ENCODE peak calls at places on chromosomes 16 and 17, in nine cellular contexts. E is right atrium auricular region, A is tibial nerve, Z is H1, M is lower lobe of right lung, D is H9, O is heart left ventricle, C is neuronal stem cell, K is upper lobe of right lung. W is an unnamed sample.

GRCh38 chr16:57530531-57531252 is 5.7 kb downstream of the CCDC102A start:
- DNase-seq in A (no peak), O (no peak), C (no peak), Z (no peak), D (peak; percentile 19), E (no peak), K (peak; percentile 57), M (peak; percentile 38), W (no peak)

GRCh38 chr16:65249768-65250167 is 127.9 kb upstream of the CDH11 start:
- DNase-seq in C (no peak), Z (no peak), A (peak; percentile 27), D (no peak), K (no peak), E (peak; percentile 86), M (peak; percentile 41), O (peak; percentile 78), W (no peak)

GRCh38 chr17:9801505-9801904 is 10.1 kb upstream of the DHRS7C start:
- DNase-seq in A (no peak), K (no peak), Z (no peak), C (no peak), O (no peak), M (no peak), D (no peak), E (no peak), W (no peak)

GRCh38 chr17:15343749-15344148 is 2.4 kb upstream of the TEKT3 start:
- DNase-seq in A (no peak), O (no peak), M (no peak), C (no peak), K (no peak), Z (no peak), E (no peak), D (no peak), W (no peak)

GRCh38 chr17:76855105-76855504 is 13.1 kb upstream of the MGAT5B start:
- DNase-seq in O (no peak), K (no peak), A (no peak), D (no peak), C (no peak), E (no peak), M (no peak), Z (no peak), W (no peak)

GRCh38 chr16:85316321-85316919 is 204.1 kb upstream of the CIBAR2 start:
- DNase-seq in K (peak; percentile 81), O (peak; percentile 58), D (peak; percentile 86), A (no peak), C (peak; percentile 67), Z (no peak), E (no peak), M (peak; percentile 69), W (no peak)

GRCh38 chr17:59627770-59628171 is 8.1 kb downstream of the CLTC start:
- DNase-seq in E (no peak), C (no peak), K (no peak), D (no peak), A (no peak), O (no peak), M (no peak), Z (no peak), W (no peak)

GRCh38 chr17:4607773-4608187 is 23.5 kb downstream of the SMTNL2 start:
- DNase-seq in A (peak; percentile 30), C (no peak), E (peak; percentile 86), D (peak; percentile 27), Z (no peak), M (peak; percentile 75), K (no peak), O (peak; percentile 76), W (no peak)

GRCh38 chr17:57544834-57545463 is 200.2 kb downstream of the CCDC182 start:
- DNase-seq in A (no peak), D (no peak), E (no peak), K (no peak), C (no peak), M (no peak), O (no peak), Z (no peak), W (no peak)

GRCh38 chr17:7840441-7840840 is 6.4 kb downstream of the KDM6B start:
- DNase-seq in O (no peak), E (no peak), C (no peak), D (no peak), K (no peak), M (no peak), A (no peak), Z (no peak), W (no peak)

GRCh38 chr16:3465301-3465700 is 21.8 kb downstream of the NAA60 start:
- DNase-seq in M (no peak), D (no peak), E (no peak), Z (no peak), O (no peak), C (no peak), A (no peak), K (no peak), W (no peak)

GRCh38 chr16:3467182-3467581 is 23.7 kb downstream of the NAA60 start:
- DNase-seq in D (no peak), Z (no peak), A (no peak), O (no peak), K (no peak), C (no peak), M (no peak), E (no peak), W (no peak)

GRCh38 chr16:3468501-3468900 is 25.0 kb downstream of the NAA60 start:
- DNase-seq in D (peak; percentile 64), O (no peak), E (no peak), Z (no peak), K (no peak), C (no peak), M (no peak), A (no peak), W (no peak)

GRCh38 chr16:3467920-3468319 is 24.4 kb downstream of the NAA60 start:
- DNase-seq in D (no peak), C (no peak), A (no peak), O (no peak), M (no peak), E (no peak), Z (no peak), K (no peak), W (no peak)

DNA sequence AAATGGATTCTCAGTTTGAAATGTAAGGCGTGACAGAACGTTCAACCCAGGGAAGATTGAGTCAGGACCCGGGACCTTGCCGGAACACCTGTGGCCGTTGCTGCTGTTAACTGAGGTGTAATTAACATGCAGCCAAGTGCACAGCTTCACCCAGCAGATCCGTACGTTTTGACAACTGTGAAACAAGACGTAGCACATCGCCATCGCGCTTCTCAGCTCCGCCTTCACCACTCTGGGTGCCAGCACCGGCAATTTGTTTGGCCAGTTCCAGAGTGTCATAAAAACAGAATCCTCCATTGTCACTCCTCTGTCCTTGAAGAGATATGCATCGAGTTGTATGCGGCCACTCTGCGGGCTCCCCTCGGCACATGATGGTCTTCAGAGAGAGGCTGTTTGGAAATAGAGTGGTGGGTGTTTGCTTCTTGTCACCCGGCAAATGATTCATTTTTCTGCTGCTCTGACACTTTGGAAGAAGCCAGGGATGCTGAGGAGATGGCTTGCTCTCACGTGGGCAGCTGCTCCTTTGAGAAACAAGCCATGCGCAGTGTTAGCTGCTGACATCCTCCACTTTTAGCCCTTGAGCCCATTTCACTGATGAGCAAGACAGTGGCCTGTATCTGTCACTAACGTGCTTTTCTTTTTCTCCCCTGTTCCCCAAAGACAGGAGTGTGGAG is 22.6 kb downstream of the NAA60 start:
- DNase-seq in E (no peak), M (no peak), O (no peak), A (no peak), K (no peak), D (no peak), C (no peak), Z (no peak), W (no peak)
- H3K9me3 ChIP-seq in E (no peaks in the 10 kb centered on the region), M (no peaks in the 10 kb centered on the region), O (no peaks in the 10 kb centered on the region), A (no peaks in the 10 kb centered on the region), K (no peaks in the 10 kb centered on the region), D (no peaks in the 10 kb centered on the region), C (peaks cover 2% of the 10 kb centered on the region), Z (no peaks in the 10 kb centered on the region), W (no peaks in the 10 kb centered on the region)

DNA sequence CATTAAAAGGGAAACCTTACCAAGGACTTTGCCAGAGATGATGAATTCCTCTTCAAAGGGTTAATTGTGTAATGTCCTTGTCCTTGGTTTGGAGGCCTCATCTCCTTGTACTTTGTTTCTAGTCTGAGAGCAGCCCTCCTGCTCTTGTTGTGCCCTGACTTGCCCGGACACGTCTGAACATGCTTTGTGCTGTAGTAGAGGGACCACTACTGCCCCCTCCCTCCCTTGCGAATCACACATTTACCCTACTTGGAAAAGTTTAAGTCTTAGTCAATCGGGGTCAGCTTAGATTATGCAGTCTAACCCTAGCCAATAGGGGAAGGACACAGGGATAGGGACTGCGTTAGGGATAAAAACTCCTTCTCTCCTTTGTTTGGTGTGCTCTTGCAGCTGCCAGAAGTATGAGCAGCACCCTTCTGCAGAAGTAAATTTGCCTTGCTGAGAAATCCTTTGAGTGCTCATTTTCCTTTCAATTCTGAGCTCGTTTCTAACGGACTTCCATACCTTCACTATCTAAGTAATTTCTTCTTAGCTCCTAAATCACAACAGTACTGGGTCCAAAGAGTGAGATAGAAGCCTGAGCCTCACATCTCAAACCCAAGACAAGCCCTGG is 26.4 kb upstream of the CLEC3A start:
- DNase-seq in Z (no peak), K (no peak), M (no peak), A (no peak), C (no peak), O (no peak), D (peak; percentile 59), E (no peak), W (no peak)
- H3K9me3 ChIP-seq in Z (no peaks in the 10 kb centered on the region), K (no peaks in the 10 kb centered on the region), M (no peaks in the 10 kb centered on the region), A (no peaks in the 10 kb centered on the region), C (peaks cover 6% of the 10 kb centered on the region), O (peaks cover 10% of the 10 kb centered on the region), D (peaks cover 7% of the 10 kb centered on the region), E (no peaks in the 10 kb centered on the region), W (no peaks in the 10 kb centered on the region)

GRCh38 chr17:78524870-78525510 is 52.2 kb downstream of the DNAH17 start:
- DNase-seq in O (no peak), A (no peak), E (no peak), Z (no peak), M (no peak), C (no peak), D (no peak), K (peak; percentile 54), W (no peak)

GRCh38 chr17:78528541-78528940 is 48.7 kb downstream of the DNAH17 start:
- DNase-seq in K (peak; percentile 64), A (no peak), Z (no peak), C (no peak), O (no peak), M (no peak), D (no peak), E (no peak), W (no peak)

GRCh38 chr17:78525511-78526160 is 51.6 kb downstream of the DNAH17 start:
- DNase-seq in K (peak; percentile 55), C (no peak), M (no peak), O (no peak), Z (no peak), E (no peak), A (no peak), D (no peak), W (no peak)

GRCh38 chr17:78527345-78527744 is 49.9 kb downstream of the DNAH17 start:
- DNase-seq in K (no peak), C (no peak), E (no peak), A (no peak), M (no peak), O (no peak), D (no peak), Z (no peak), W (no peak)

GRCh38 chr17:78526231-78527025 is 50.8 kb downstream of the DNAH17 start:
- DNase-seq in O (no peak), M (no peak), K (peak; percentile 66), Z (no peak), E (no peak), D (no peak), A (no peak), C (no peak), W (no peak)
- H3K9me3 ChIP-seq in O (no peaks in the 10 kb centered on the region), M (no peaks in the 10 kb centered on the region), K (no peaks in the 10 kb centered on the region), Z (no peaks in the 10 kb centered on the region), E (no peaks in the 10 kb centered on the region), D (no peaks in the 10 kb centered on the region), A (no peaks in the 10 kb centered on the region), C (no peaks in the 10 kb centered on the region), W (no peaks in the 10 kb centered on the region)

GRCh38 chr16:35533683-35534082 is 2074.3 kb downstream of the TP53TG3F start:
- DNase-seq in O (no peak), E (no peak), A (no peak), Z (no peak), C (no peak), M (no peak), K (no peak), D (no peak), W (no peak)
- H3K9me3 ChIP-seq in O (peaks cover 7% of the 10 kb centered on the region), E (no peaks in the 10 kb centered on the region), A (no peaks in the 10 kb centered on the region), Z (peaks cover 44% of the 10 kb centered on the region), C (peaks cover 24% of the 10 kb centered on the region), M (peaks cover 9% of the 10 kb centered on the region), K (no peaks in the 10 kb centered on the region), D (peaks cover 48% of the 10 kb centered on the region), W (no peaks in the 10 kb centered on the region)